ENCODE peak calls at places on chromosomes 7 and 10, in four cellular contexts. One of them, this sample, is unnamed.

GRCh38 chr7:55178863-55179773 is 160.3 kb downstream of the EGFR start:
- DNase-seq in NCI-H187 treated with DMSO at 0.1 percent for 48 hours: no peak
- DNase-seq in occipital lobe: no peak
- DNase-seq in activated CD4-positive, alpha-beta T cell treated with anti-CD3 and anti-CD28 coated beads, Interleukin-2, amount 10 ng/mL, durations not matched to agents 7 days and 5 days: no peak
- DNase-seq in this sample: no peak

GRCh38 chr10:14801693-14802092 is 27.0 kb upstream of the FAM107B start:
- DNase-seq in NCI-H187 treated with DMSO at 0.1 percent for 48 hours: no peak
- DNase-seq in activated CD4-positive, alpha-beta T cell treated with anti-CD3 and anti-CD28 coated beads, Interleukin-2, amount 10 ng/mL, durations not matched to agents 7 days and 5 days: no peak
- DNase-seq in occipital lobe: no peak
- DNase-seq in this sample: no peak

GRCh38 chr10:31004611-31005193 is 27.0 kb downstream of the ZNF438 start:
- DNase-seq in activated CD4-positive, alpha-beta T cell treated with anti-CD3 and anti-CD28 coated beads, Interleukin-2, amount 10 ng/mL, durations not matched to agents 7 days and 5 days: no peak
- DNase-seq in NCI-H187 treated with DMSO at 0.1 percent for 48 hours: no peak
- DNase-seq in occipital lobe: no peak
- DNase-seq in this sample: no peak

GRCh38 chr7:1144269-1144771 is 15.7 kb downstream of the ZFAND2A start:
- DNase-seq in activated CD4-positive, alpha-beta T cell treated with anti-CD3 and anti-CD28 coated beads, Interleukin-2, amount 10 ng/mL, durations not matched to agents 7 days and 5 days: no peak
- DNase-seq in occipital lobe: no peak
- DNase-seq in NCI-H187 treated with DMSO at 0.1 percent for 48 hours: no peak
- DNase-seq in this sample: no peak

GRCh38 chr7:47035522-47035921 is 546.4 kb downstream of the TNS3 start:
- DNase-seq in activated CD4-positive, alpha-beta T cell treated with anti-CD3 and anti-CD28 coated beads, Interleukin-2, amount 10 ng/mL, durations not matched to agents 7 days and 5 days: no peak
- DNase-seq in NCI-H187 treated with DMSO at 0.1 percent for 48 hours: no peak
- DNase-seq in occipital lobe: no peak
- DNase-seq in this sample: no peak

GRCh38 chr7:153245809-153246208 is 486.3 kb downstream of the ACTR3B start:
- DNase-seq in activated CD4-positive, alpha-beta T cell treated with anti-CD3 and anti-CD28 coated beads, Interleukin-2, amount 10 ng/mL, durations not matched to agents 7 days and 5 days: no peak
- DNase-seq in occipital lobe: no peak
- DNase-seq in NCI-H187 treated with DMSO at 0.1 percent for 48 hours: no peak
- DNase-seq in this sample: no peak

GRCh38 chr10:73956476-73957338 is 41.2 kb upstream of the VCL start:
- DNase-seq in occipital lobe: no peak
- DNase-seq in NCI-H187 treated with DMSO at 0.1 percent for 48 hours: no peak
- DNase-seq in activated CD4-positive, alpha-beta T cell treated with anti-CD3 and anti-CD28 coated beads, Interleukin-2, amount 10 ng/mL, durations not matched to agents 7 days and 5 days: peak; percentile 59
- DNase-seq in this sample: peak; percentile 77

GRCh38 chr10:50600286-50600685 is 23.5 kb downstream of the SGMS1 start:
- DNase-seq in NCI-H187 treated with DMSO at 0.1 percent for 48 hours: no peak
- DNase-seq in occipital lobe: no peak
- DNase-seq in activated CD4-positive, alpha-beta T cell treated with anti-CD3 and anti-CD28 coated beads, Interleukin-2, amount 10 ng/mL, durations not matched to agents 7 days and 5 days: no peak
- DNase-seq in this sample: no peak

GRCh38 chr7:157080111-157080730 is 58.5 kb upstream of the UBE3C start:
- DNase-seq in NCI-H187 treated with DMSO at 0.1 percent for 48 hours: no peak
- DNase-seq in occipital lobe: no peak
- DNase-seq in activated CD4-positive, alpha-beta T cell treated with anti-CD3 and anti-CD28 coated beads, Interleukin-2, amount 10 ng/mL, durations not matched to agents 7 days and 5 days: no peak
- DNase-seq in this sample: no peak

GRCh38 chr7:139060838-139061237 is 25.0 kb upstream of the ZC3HAV1L start:
- DNase-seq in NCI-H187 treated with DMSO at 0.1 percent for 48 hours: no peak
- DNase-seq in occipital lobe: no peak
- DNase-seq in activated CD4-positive, alpha-beta T cell treated with anti-CD3 and anti-CD28 coated beads, Interleukin-2, amount 10 ng/mL, durations not matched to agents 7 days and 5 days: no peak
- DNase-seq in this sample: no peak

GRCh38 chr7:30068117-30068516 is 39.9 kb downstream of the PLEKHA8 start:
- DNase-seq in occipital lobe: no peak
- DNase-seq in NCI-H187 treated with DMSO at 0.1 percent for 48 hours: no peak
- DNase-seq in activated CD4-positive, alpha-beta T cell treated with anti-CD3 and anti-CD28 coated beads, Interleukin-2, amount 10 ng/mL, durations not matched to agents 7 days and 5 days: no peak
- DNase-seq in this sample: no peak

GRCh38 chr10:9789996-9790395 is 1227.7 kb upstream of the CELF2 start:
- DNase-seq in activated CD4-positive, alpha-beta T cell treated with anti-CD3 and anti-CD28 coated beads, Interleukin-2, amount 10 ng/mL, durations not matched to agents 7 days and 5 days: no peak
- DNase-seq in occipital lobe: no peak
- DNase-seq in NCI-H187 treated with DMSO at 0.1 percent for 48 hours: no peak
- DNase-seq in this sample: no peak

GRCh38 chr7:44508328-44508990 is 18.0 kb upstream of the NUDCD3 start:
- DNase-seq in NCI-H187 treated with DMSO at 0.1 percent for 48 hours: no peak
- DNase-seq in occipital lobe: no peak
- DNase-seq in activated CD4-positive, alpha-beta T cell treated with anti-CD3 and anti-CD28 coated beads, Interleukin-2, amount 10 ng/mL, durations not matched to agents 7 days and 5 days: no peak
- DNase-seq in this sample: no peak

GRCh38 chr7:78939669-78940068 is 513.8 kb downstream of the MAGI2 start:
- DNase-seq in activated CD4-positive, alpha-beta T cell treated with anti-CD3 and anti-CD28 coated beads, Interleukin-2, amount 10 ng/mL, durations not matched to agents 7 days and 5 days: no peak
- DNase-seq in NCI-H187 treated with DMSO at 0.1 percent for 48 hours: peak; percentile 19
- DNase-seq in occipital lobe: no peak
- DNase-seq in this sample: no peak

GRCh38 chr10:15325243-15326002 is 45.7 kb downstream of the FAM171A1 start:
- DNase-seq in occipital lobe: no peak
- DNase-seq in NCI-H187 treated with DMSO at 0.1 percent for 48 hours: no peak
- DNase-seq in activated CD4-positive, alpha-beta T cell treated with anti-CD3 and anti-CD28 coated beads, Interleukin-2, amount 10 ng/mL, durations not matched to agents 7 days and 5 days: no peak
- DNase-seq in this sample: no peak

GRCh38 chr7:125670926-125671572 is 741.4 kb upstream of the POT1 start:
- DNase-seq in NCI-H187 treated with DMSO at 0.1 percent for 48 hours: no peak
- DNase-seq in activated CD4-positive, alpha-beta T cell treated with anti-CD3 and anti-CD28 coated beads, Interleukin-2, amount 10 ng/mL, durations not matched to agents 7 days and 5 days: no peak
- DNase-seq in occipital lobe: no peak
- DNase-seq in this sample: peak; percentile 6

GRCh38 chr10:117892681-117893220 is 154.0 kb downstream of the RAB11FIP2 start:
- DNase-seq in activated CD4-positive, alpha-beta T cell treated with anti-CD3 and anti-CD28 coated beads, Interleukin-2, amount 10 ng/mL, durations not matched to agents 7 days and 5 days: no peak
- DNase-seq in occipital lobe: no peak
- DNase-seq in NCI-H187 treated with DMSO at 0.1 percent for 48 hours: no peak
- DNase-seq in this sample: no peak

GRCh38 chr10:110363572-110364411 is 59.1 kb upstream of the SMNDC1 start:
- DNase-seq in occipital lobe: peak; percentile 65
- DNase-seq in activated CD4-positive, alpha-beta T cell treated with anti-CD3 and anti-CD28 coated beads, Interleukin-2, amount 10 ng/mL, durations not matched to agents 7 days and 5 days: peak; percentile 23
- DNase-seq in NCI-H187 treated with DMSO at 0.1 percent for 48 hours: no peak
- DNase-seq in this sample: no peak

GRCh38 chr7:139118234-139118802 is 8.8 kb upstream of the ZC3HAV1 start:
- DNase-seq in occipital lobe: no peak
- DNase-seq in NCI-H187 treated with DMSO at 0.1 percent for 48 hours: no peak
- DNase-seq in activated CD4-positive, alpha-beta T cell treated with anti-CD3 and anti-CD28 coated beads, Interleukin-2, amount 10 ng/mL, durations not matched to agents 7 days and 5 days: no peak
- DNase-seq in this sample: no peak

GRCh38 chr10:132632091-132632561 is 94.5 kb downstream of the INPP5A start:
- DNase-seq in occipital lobe: no peak
- DNase-seq in activated CD4-positive, alpha-beta T cell treated with anti-CD3 and anti-CD28 coated beads, Interleukin-2, amount 10 ng/mL, durations not matched to agents 7 days and 5 days: no peak
- DNase-seq in NCI-H187 treated with DMSO at 0.1 percent for 48 hours: no peak
- DNase-seq in this sample: no peak

GRCh38 chr7:101681170-101682007 is 52.3 kb upstream of the MYL10 start:
- DNase-seq in occipital lobe: peak; percentile 71
- DNase-seq in activated CD4-positive, alpha-beta T cell treated with anti-CD3 and anti-CD28 coated beads, Interleukin-2, amount 10 ng/mL, durations not matched to agents 7 days and 5 days: no peak
- DNase-seq in NCI-H187 treated with DMSO at 0.1 percent for 48 hours: no peak
- DNase-seq in this sample: no peak

GRCh38 chr10:78513986-78514385 is 480.3 kb downstream of the RPS24 start:
- DNase-seq in NCI-H187 treated with DMSO at 0.1 percent for 48 hours: no peak
- DNase-seq in activated CD4-positive, alpha-beta T cell treated with anti-CD3 and anti-CD28 coated beads, Interleukin-2, amount 10 ng/mL, durations not matched to agents 7 days and 5 days: no peak
- DNase-seq in occipital lobe: no peak
- DNase-seq in this sample: no peak

GRCh38 chr7:22390512-22390911 is 33.6 kb upstream of the RAPGEF5 start:
- DNase-seq in occipital lobe: no peak
- DNase-seq in NCI-H187 treated with DMSO at 0.1 percent for 48 hours: no peak
- DNase-seq in activated CD4-positive, alpha-beta T cell treated with anti-CD3 and anti-CD28 coated beads, Interleukin-2, amount 10 ng/mL, durations not matched to agents 7 days and 5 days: no peak
- DNase-seq in this sample: no peak

GRCh38 chr7:50359258-50359994 is 54.9 kb downstream of the IKZF1 start:
- DNase-seq in activated CD4-positive, alpha-beta T cell treated with anti-CD3 and anti-CD28 coated beads, Interleukin-2, amount 10 ng/mL, durations not matched to agents 7 days and 5 days: no peak
- DNase-seq in occipital lobe: no peak
- DNase-seq in NCI-H187 treated with DMSO at 0.1 percent for 48 hours: no peak
- DNase-seq in this sample: no peak

GRCh38 chr7:355568-355967 is 65.6 kb downstream of the FOXL3 start:
- DNase-seq in NCI-H187 treated with DMSO at 0.1 percent for 48 hours: no peak
- DNase-seq in occipital lobe: no peak
- DNase-seq in activated CD4-positive, alpha-beta T cell treated with anti-CD3 and anti-CD28 coated beads, Interleukin-2, amount 10 ng/mL, durations not matched to agents 7 days and 5 days: no peak
- DNase-seq in this sample: no peak

GRCh38 chr7:20301311-20301939 is 29.3 kb upstream of the ITGB8 start:
- DNase-seq in occipital lobe: no peak
- DNase-seq in NCI-H187 treated with DMSO at 0.1 percent for 48 hours: no peak
- DNase-seq in activated CD4-positive, alpha-beta T cell treated with anti-CD3 and anti-CD28 coated beads, Interleukin-2, amount 10 ng/mL, durations not matched to agents 7 days and 5 days: no peak
- DNase-seq in this sample: no peak

This sample was measured in immature natural killer cell.